ENCODE peak calls at places on chromosomes 3 and 15, in seven cellular contexts. Z is stimulated activated CD4-positive, alpha-beta T cell treated with anti-CD3 and anti-CD28 coated beads, Interleukin-15, amount 100 ng/mL, for 48 hours; W is amniotic stem cell; C is GM12864; N is HuH-7.5; R is activated CD4-positive, alpha-beta T cell treated with anti-CD3 and anti-CD28 coated beads, Interleukin-2, amount 50 U/mL, for 48 hours; Y is activated CD8-positive, alpha-beta memory T cell treated with anti-CD3 and anti-CD28 coated beads for 4 hours. F is an unnamed sample.

GRCh38 chr3:21830541-21830940 is 79.5 kb upstream of the ZNF385D start:
- DNase-seq in Y (no peak), C (no peak), N (no peak), R (no peak), W (no peak), Z (no peak), F (no peak)

GRCh38 chr3:69658514-69658913 is 80.8 kb upstream of the MITF start:
- DNase-seq in Z (no peak), N (no peak), W (no peak), Y (no peak), R (no peak), C (no peak), F (no peak)

GRCh38 chr3:138043266-138044029 is 33.5 kb downstream of the CLDN18 start:
- DNase-seq in Y (no peak), W (peak), R (no peak), N (no peak), C (no peak), Z (no peak), F (no peak)

GRCh38 chr15:92819312-92820232 is 80.6 kb upstream of the CHD2 start:
- DNase-seq in R (no peak), Y (no peak), N (no peak), W (no peak), C (no peak), Z (no peak), F (no peak)

GRCh38 chr3:116030131-116030850 is 407.0 kb downstream of the GAP43 start:
- DNase-seq in C (no peak), Z (no peak), N (no peak), R (no peak), Y (no peak), W (no peak), F (no peak)

GRCh38 chr15:73683624-73684536 is at the start of gene CD276:
- DNase-seq in Z (no peak), W (peak), Y (no peak), C (no peak), R (peak), N (peak), F (peak)

GRCh38 chr15:40424483-40425115 is 16.2 kb upstream of the BAHD1 start:
- DNase-seq in Y (no peak), C (no peak), W (no peak), Z (no peak), N (no peak), R (no peak), F (no peak)

GRCh38 chr15:84947947-84948830 is 33.5 kb upstream of the PDE8A start:
- DNase-seq in W (peak), R (no peak), N (no peak), Y (no peak), Z (no peak), C (no peak), F (peak)

GRCh38 chr15:52331490-52332240 is 36.1 kb upstream of the MYO5C start:
- DNase-seq in Z (peak), N (peak), Y (peak), C (peak), W (no peak), R (peak), F (no peak)

GRCh38 chr3:12363397-12364195 is 74.7 kb downstream of the PPARG start:
- DNase-seq in N (no peak), W (no peak), Y (no peak), R (no peak), Z (no peak), C (no peak), F (no peak)

GRCh38 chr15:40379853-40380252 is 2.7 kb upstream of the KNSTRN start:
- DNase-seq in Y (no peak), Z (no peak), W (peak), R (no peak), C (no peak), N (no peak), F (peak)

GRCh38 chr3:160343132-160343531 is 55.9 kb downstream of the IFT80 start:
- DNase-seq in C (no peak), W (peak), N (no peak), R (no peak), Y (no peak), Z (no peak), F (no peak)

GRCh38 chr15:81491414-81492101 is 117.5 kb upstream of the TMC3 start:
- DNase-seq in Y (no peak), N (no peak), Z (no peak), R (no peak), C (no peak), W (no peak), F (no peak)

GRCh38 chr3:124383846-124384483 is 346.3 kb upstream of the UMPS start:
- DNase-seq in R (no peak), C (no peak), N (no peak), W (no peak), Z (no peak), Y (no peak), F (no peak)

GRCh38 chr3:124033360-124034015 is 41.6 kb upstream of the ROPN1 start:
- DNase-seq in R (peak), Z (no peak), W (no peak), N (peak), C (no peak), Y (no peak), F (peak)

GRCh38 chr3:141412936-141413354 is 44.6 kb downstream of the ZBTB38 start:
- DNase-seq in Z (no peak), Y (no peak), N (no peak), R (no peak), C (no peak), W (no peak), F (peak)

GRCh38 chr3:50395070-50395860 is 35.9 kb upstream of the TMEM115 start:
- DNase-seq in N (no peak), Y (no peak), R (no peak), C (no peak), Z (no peak), W (no peak), F (no peak)

GRCh38 chr3:32285910-32286309 is 47.4 kb downstream of the CMTM8 start:
- DNase-seq in W (no peak), C (no peak), Z (no peak), N (no peak), R (peak), Y (no peak), F (no peak)

GRCh38 chr15:68552773-68553172 is 26.0 kb upstream of the CORO2B start:
- DNase-seq in N (no peak), Y (no peak), R (no peak), Z (no peak), C (no peak), W (no peak), F (no peak)

GRCh38 chr3:38005076-38006020 is 14.8 kb downstream of the VILL start:
- DNase-seq in Z (no peak), R (no peak), C (no peak), N (peak), Y (no peak), W (no peak), F (peak)

GRCh38 chr15:90160781-90161727 is 40.1 kb upstream of the SEMA4B start:
- DNase-seq in N (no peak), Z (no peak), R (no peak), W (no peak), C (no peak), Y (no peak), F (no peak)

GRCh38 chr3:66795365-66795764 is 202.7 kb upstream of the KBTBD8 start:
- DNase-seq in C (no peak), Y (no peak), R (no peak), Z (no peak), N (no peak), W (peak), F (no peak)

GRCh38 chr3:178982138-178982537 is 89.5 kb downstream of the ZMAT3 start:
- DNase-seq in N (no peak), W (no peak), Z (no peak), R (no peak), C (no peak), Y (no peak), F (no peak)

GRCh38 chr3:128794067-128794768 is 68.2 kb downstream of the RAB7A start:
- DNase-seq in Z (no peak), W (peak), R (peak), C (no peak), N (no peak), Y (no peak), F (no peak)

F was measured in heart left ventricle.